ENCODE peak calls at places on chromosome 20, in six cellular contexts. One of them, this sample, is unnamed.

GRCh38 chr20:4112490-4113420 is 97.4 kb upstream of the RNF24 start:
- DNase-seq in A549: no peak
- DNase-seq in sigmoid colon: no peak
- DNase-seq in stomach: peak
- DNase-seq in AG04450: no peak
- DNase-seq in hepatocyte: no peak
- DNase-seq in this sample: no peak

GRCh38 chr20:2874456-2874855 is 1.2 kb downstream of the PTPRA start:
- DNase-seq in A549: no peak
- DNase-seq in sigmoid colon: no peak
- DNase-seq in stomach: no peak
- DNase-seq in AG04450: no peak
- DNase-seq in hepatocyte: no peak
- DNase-seq in this sample: no peak

GRCh38 chr20:6845141-6845540 is 77.7 kb downstream of the BMP2 start:
- DNase-seq in A549: no peak
- DNase-seq in sigmoid colon: no peak
- DNase-seq in stomach: no peak
- DNase-seq in AG04450: no peak
- DNase-seq in hepatocyte: peak
- DNase-seq in this sample: no peak

GRCh38 chr20:4546342-4546741 is 175.4 kb upstream of the PRND start:
- DNase-seq in A549: no peak
- DNase-seq in sigmoid colon: no peak
- DNase-seq in stomach: no peak
- DNase-seq in AG04450: no peak
- DNase-seq in hepatocyte: no peak
- DNase-seq in this sample: no peak

GRCh38 chr20:50320910-50321796 is 130.5 kb downstream of the CEBPB start:
- DNase-seq in A549: peak
- DNase-seq in sigmoid colon: peak
- DNase-seq in stomach: peak
- DNase-seq in AG04450: peak
- DNase-seq in hepatocyte: peak
- DNase-seq in this sample: no peak

GRCh38 chr20:46000571-46001145 is 8.1 kb upstream of the MMP9 start:
- DNase-seq in A549: no peak
- DNase-seq in sigmoid colon: peak
- DNase-seq in stomach: no peak
- DNase-seq in AG04450: no peak
- DNase-seq in hepatocyte: no peak
- DNase-seq in this sample: no peak

GRCh38 chr20:47568019-47568418 is 66.3 kb downstream of the NCOA3 start:
- DNase-seq in A549: peak
- DNase-seq in sigmoid colon: peak
- DNase-seq in stomach: peak
- DNase-seq in AG04450: peak
- DNase-seq in hepatocyte: peak
- DNase-seq in this sample: no peak

GRCh38 chr20:46070215-46070910 is 19.4 kb downstream of the NCOA5 start:
- DNase-seq in A549: no peak
- DNase-seq in sigmoid colon: no peak
- DNase-seq in stomach: no peak
- DNase-seq in AG04450: peak
- DNase-seq in hepatocyte: no peak
- DNase-seq in this sample: peak

GRCh38 chr20:14955396-14955795 is 618.0 kb upstream of the FLRT3 start:
- DNase-seq in A549: peak
- DNase-seq in sigmoid colon: no peak
- DNase-seq in stomach: no peak
- DNase-seq in AG04450: no peak
- DNase-seq in hepatocyte: no peak
- DNase-seq in this sample: no peak

GRCh38 chr20:3815703-3816315 is 4.5 kb upstream of the AP5S1 start:
- DNase-seq in A549: no peak
- DNase-seq in sigmoid colon: peak
- DNase-seq in stomach: no peak
- DNase-seq in AG04450: no peak
- DNase-seq in hepatocyte: no peak
- DNase-seq in this sample: no peak

GRCh38 chr20:13262302-13262650 is 41.2 kb downstream of the ISM1 start:
- DNase-seq in A549: no peak
- DNase-seq in sigmoid colon: no peak
- DNase-seq in stomach: no peak
- DNase-seq in AG04450: no peak
- DNase-seq in hepatocyte: no peak
- DNase-seq in this sample: no peak
- TF ChIP-seq CTCF in A549: no peak
- TF ChIP-seq CTCF in sigmoid colon: no peak
- TF ChIP-seq CTCF in stomach: no peak
- TF ChIP-seq CTCF in AG04450: no peak
- TF ChIP-seq CTCF in hepatocyte: no peak
- TF ChIP-seq CTCF in this sample: no peak

GRCh38 chr20:965956-966355 is 36.2 kb downstream of the RSPO4 start:
- DNase-seq in A549: no peak
- DNase-seq in sigmoid colon: no peak
- DNase-seq in stomach: no peak
- DNase-seq in AG04450: no peak
- DNase-seq in hepatocyte: no peak
- DNase-seq in this sample: no peak
- TF ChIP-seq CTCF in A549: no peak
- TF ChIP-seq CTCF in sigmoid colon: no peak
- TF ChIP-seq CTCF in stomach: no peak
- TF ChIP-seq CTCF in AG04450: no peak
- TF ChIP-seq CTCF in hepatocyte: no peak
- TF ChIP-seq CTCF in this sample: no peak

GRCh38 chr20:60206259-60206658 is 248.0 kb downstream of the CDH26 start:
- DNase-seq in A549: peak
- DNase-seq in sigmoid colon: no peak
- DNase-seq in stomach: no peak
- DNase-seq in AG04450: peak
- DNase-seq in hepatocyte: peak
- DNase-seq in this sample: peak
- TF ChIP-seq CTCF in A549: peak
- TF ChIP-seq CTCF in sigmoid colon: no peak
- TF ChIP-seq CTCF in stomach: no peak
- TF ChIP-seq CTCF in AG04450: peak
- TF ChIP-seq CTCF in hepatocyte: peak
- TF ChIP-seq CTCF in this sample: peak

GRCh38 chr20:49279677-49280462 is 2.0 kb upstream of the ZNFX1 start:
- DNase-seq in A549: no peak
- DNase-seq in sigmoid colon: no peak
- DNase-seq in stomach: no peak
- DNase-seq in AG04450: no peak
- DNase-seq in hepatocyte: peak
- DNase-seq in this sample: no peak

GRCh38 chr20:49277786-49278035 is 146 bp downstream of the ZNFX1 start:
- DNase-seq in A549: no peak
- DNase-seq in sigmoid colon: no peak
- DNase-seq in stomach: no peak
- DNase-seq in AG04450: no peak
- DNase-seq in hepatocyte: no peak
- DNase-seq in this sample: no peak

GRCh38 chr20:49278817-49279676 is 1.2 kb upstream of the ZNFX1 start:
- DNase-seq in A549: peak
- DNase-seq in sigmoid colon: no peak
- DNase-seq in stomach: no peak
- DNase-seq in AG04450: no peak
- DNase-seq in hepatocyte: peak
- DNase-seq in this sample: no peak

GRCh38 chr20:49276895-49277785 is 717 bp downstream of the ZNFX1 start:
- DNase-seq in A549: no peak
- DNase-seq in sigmoid colon: peak
- DNase-seq in stomach: no peak
- DNase-seq in AG04450: no peak
- DNase-seq in hepatocyte: peak
- DNase-seq in this sample: no peak

DNA sequence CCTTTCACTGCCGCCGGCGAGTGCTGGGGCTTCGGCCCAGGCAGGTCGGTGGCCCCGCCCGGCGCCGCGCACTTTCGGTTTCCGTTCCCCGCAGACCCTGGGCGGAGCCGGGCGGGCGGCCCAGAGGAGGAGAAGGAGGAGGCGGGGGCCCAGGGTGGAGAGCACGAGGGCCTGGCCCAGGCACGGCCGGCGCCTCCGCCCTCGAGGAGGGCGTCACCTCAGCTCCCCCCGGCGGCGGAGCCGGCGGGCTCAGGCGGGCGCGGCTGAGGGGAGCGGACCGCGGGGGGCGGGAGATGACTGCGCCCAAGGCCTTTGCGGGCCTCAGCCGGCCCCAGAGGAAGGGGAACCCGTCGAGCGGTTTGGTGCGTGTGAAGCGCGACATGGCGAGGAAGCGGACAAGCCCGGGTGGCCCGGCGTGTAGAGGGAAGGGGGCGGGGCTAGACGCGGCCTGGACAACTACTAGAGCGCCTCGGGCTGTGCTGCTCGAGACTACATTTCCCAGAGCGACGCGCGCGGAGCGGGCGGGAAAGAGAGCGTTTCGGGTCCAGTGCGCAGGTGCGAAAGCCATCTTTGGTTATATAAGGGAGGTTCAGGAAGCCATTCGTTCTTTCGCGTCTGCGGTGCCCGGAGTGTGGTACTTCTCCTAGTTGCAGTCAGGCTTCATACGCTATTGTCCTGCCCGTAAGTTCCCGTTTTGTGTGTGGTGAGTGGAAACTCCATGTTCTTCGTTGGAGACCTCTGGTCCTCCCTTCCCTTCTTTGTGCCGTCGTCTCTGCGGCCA is at the start of gene ZNFX1:
- DNase-seq in A549: peak
- DNase-seq in sigmoid colon: peak
- DNase-seq in stomach: peak
- DNase-seq in AG04450: peak
- DNase-seq in hepatocyte: peak
- DNase-seq in this sample: peak
- TF ChIP-seq CTCF in A549: no peak
- TF ChIP-seq CTCF in sigmoid colon: no peak
- TF ChIP-seq CTCF in stomach: no peak
- TF ChIP-seq CTCF in AG04450: no peak
- TF ChIP-seq CTCF in hepatocyte: no peak
- TF ChIP-seq CTCF in this sample: no peak

GRCh38 chr20:37276494-37277252 is 12.8 kb upstream of the MANBAL start:
- DNase-seq in A549: peak
- DNase-seq in sigmoid colon: peak
- DNase-seq in stomach: peak
- DNase-seq in AG04450: peak
- DNase-seq in hepatocyte: peak
- DNase-seq in this sample: no peak
- TF ChIP-seq CTCF in A549: peak
- TF ChIP-seq CTCF in sigmoid colon: no peak
- TF ChIP-seq CTCF in stomach: no peak
- TF ChIP-seq CTCF in AG04450: peak
- TF ChIP-seq CTCF in hepatocyte: peak
- TF ChIP-seq CTCF in this sample: peak

This sample was measured in epithelial cell of proximal tubule.